ENCODE peak calls at places on chromosomes 2 and 18, in ten cellular contexts. One of them, this sample, is unnamed.

GRCh38 chr2:102753563-102754159 is 8.2 kb upstream of the TMEM182 start:
- DNase-seq in midbrain: peak
- DNase-seq in stimulated activated CD8-positive, alpha-beta memory T cell treated with anti-CD3 and anti-CD28 coated beads, Interleukin-7, amount 100 ng/mL, for 48 hours: no peak
- DNase-seq in germinal center: peak
- DNase-seq in activated naive CD8-positive, alpha-beta T cell treated with anti-CD3 and anti-CD28 coated beads, Interleukin-2, amount 50 U/mL, for 24 hours: peak
- DNase-seq in stimulated activated CD4-positive, alpha-beta T cell treated with anti-CD3 and anti-CD28 coated beads, Interleukin-12 subunit alpha, Interleukin-12 subunit beta, amount 100 ng/mL, for 48 hours: no peak
- DNase-seq in NCI-H1092 treated with DMSO at 0.1 percent for 48 hours: peak
- DNase-seq in brain microvascular endothelial cell: peak
- DNase-seq in substantia nigra: no peak
- DNase-seq in hypothalamus: no peak
- DNase-seq in this sample: no peak

GRCh38 chr18:7414459-7414858 is 152.7 kb upstream of the PTPRM start:
- DNase-seq in midbrain: no peak
- DNase-seq in stimulated activated CD8-positive, alpha-beta memory T cell treated with anti-CD3 and anti-CD28 coated beads, Interleukin-7, amount 100 ng/mL, for 48 hours: no peak
- DNase-seq in germinal center: no peak
- DNase-seq in activated naive CD8-positive, alpha-beta T cell treated with anti-CD3 and anti-CD28 coated beads, Interleukin-2, amount 50 U/mL, for 24 hours: no peak
- DNase-seq in stimulated activated CD4-positive, alpha-beta T cell treated with anti-CD3 and anti-CD28 coated beads, Interleukin-12 subunit alpha, Interleukin-12 subunit beta, amount 100 ng/mL, for 48 hours: no peak
- DNase-seq in NCI-H1092 treated with DMSO at 0.1 percent for 48 hours: no peak
- DNase-seq in brain microvascular endothelial cell: peak
- DNase-seq in substantia nigra: no peak
- DNase-seq in hypothalamus: no peak
- DNase-seq in this sample: no peak

GRCh38 chr2:213640742-213641425 is 356.6 kb downstream of the SPAG16 start:
- DNase-seq in midbrain: no peak
- DNase-seq in stimulated activated CD8-positive, alpha-beta memory T cell treated with anti-CD3 and anti-CD28 coated beads, Interleukin-7, amount 100 ng/mL, for 48 hours: no peak
- DNase-seq in germinal center: no peak
- DNase-seq in activated naive CD8-positive, alpha-beta T cell treated with anti-CD3 and anti-CD28 coated beads, Interleukin-2, amount 50 U/mL, for 24 hours: no peak
- DNase-seq in stimulated activated CD4-positive, alpha-beta T cell treated with anti-CD3 and anti-CD28 coated beads, Interleukin-12 subunit alpha, Interleukin-12 subunit beta, amount 100 ng/mL, for 48 hours: no peak
- DNase-seq in NCI-H1092 treated with DMSO at 0.1 percent for 48 hours: no peak
- DNase-seq in brain microvascular endothelial cell: no peak
- DNase-seq in substantia nigra: no peak
- DNase-seq in hypothalamus: no peak
- DNase-seq in this sample: no peak

GRCh38 chr18:62812891-62813290 is 97.5 kb downstream of the PHLPP1 start:
- DNase-seq in midbrain: no peak
- DNase-seq in stimulated activated CD8-positive, alpha-beta memory T cell treated with anti-CD3 and anti-CD28 coated beads, Interleukin-7, amount 100 ng/mL, for 48 hours: no peak
- DNase-seq in germinal center: no peak
- DNase-seq in activated naive CD8-positive, alpha-beta T cell treated with anti-CD3 and anti-CD28 coated beads, Interleukin-2, amount 50 U/mL, for 24 hours: no peak
- DNase-seq in stimulated activated CD4-positive, alpha-beta T cell treated with anti-CD3 and anti-CD28 coated beads, Interleukin-12 subunit alpha, Interleukin-12 subunit beta, amount 100 ng/mL, for 48 hours: no peak
- DNase-seq in NCI-H1092 treated with DMSO at 0.1 percent for 48 hours: no peak
- DNase-seq in brain microvascular endothelial cell: no peak
- DNase-seq in substantia nigra: no peak
- DNase-seq in hypothalamus: no peak
- DNase-seq in this sample: no peak

GRCh38 chr2:214019973-214020345 is 390.9 kb upstream of the VWC2L start:
- DNase-seq in midbrain: no peak
- DNase-seq in stimulated activated CD8-positive, alpha-beta memory T cell treated with anti-CD3 and anti-CD28 coated beads, Interleukin-7, amount 100 ng/mL, for 48 hours: no peak
- DNase-seq in germinal center: no peak
- DNase-seq in activated naive CD8-positive, alpha-beta T cell treated with anti-CD3 and anti-CD28 coated beads, Interleukin-2, amount 50 U/mL, for 24 hours: no peak
- DNase-seq in stimulated activated CD4-positive, alpha-beta T cell treated with anti-CD3 and anti-CD28 coated beads, Interleukin-12 subunit alpha, Interleukin-12 subunit beta, amount 100 ng/mL, for 48 hours: no peak
- DNase-seq in NCI-H1092 treated with DMSO at 0.1 percent for 48 hours: no peak
- DNase-seq in brain microvascular endothelial cell: peak
- DNase-seq in substantia nigra: no peak
- DNase-seq in hypothalamus: no peak
- DNase-seq in this sample: no peak

GRCh38 chr2:2464095-2464494 is 133.0 kb upstream of the MYT1L start:
- DNase-seq in midbrain: no peak
- DNase-seq in stimulated activated CD8-positive, alpha-beta memory T cell treated with anti-CD3 and anti-CD28 coated beads, Interleukin-7, amount 100 ng/mL, for 48 hours: no peak
- DNase-seq in germinal center: no peak
- DNase-seq in activated naive CD8-positive, alpha-beta T cell treated with anti-CD3 and anti-CD28 coated beads, Interleukin-2, amount 50 U/mL, for 24 hours: no peak
- DNase-seq in stimulated activated CD4-positive, alpha-beta T cell treated with anti-CD3 and anti-CD28 coated beads, Interleukin-12 subunit alpha, Interleukin-12 subunit beta, amount 100 ng/mL, for 48 hours: no peak
- DNase-seq in NCI-H1092 treated with DMSO at 0.1 percent for 48 hours: no peak
- DNase-seq in brain microvascular endothelial cell: no peak
- DNase-seq in substantia nigra: no peak
- DNase-seq in hypothalamus: no peak
- DNase-seq in this sample: no peak

GRCh38 chr2:187483537-187483936 is 35.5 kb upstream of the CALCRL start:
- DNase-seq in midbrain: no peak
- DNase-seq in stimulated activated CD8-positive, alpha-beta memory T cell treated with anti-CD3 and anti-CD28 coated beads, Interleukin-7, amount 100 ng/mL, for 48 hours: no peak
- DNase-seq in germinal center: no peak
- DNase-seq in activated naive CD8-positive, alpha-beta T cell treated with anti-CD3 and anti-CD28 coated beads, Interleukin-2, amount 50 U/mL, for 24 hours: no peak
- DNase-seq in stimulated activated CD4-positive, alpha-beta T cell treated with anti-CD3 and anti-CD28 coated beads, Interleukin-12 subunit alpha, Interleukin-12 subunit beta, amount 100 ng/mL, for 48 hours: no peak
- DNase-seq in NCI-H1092 treated with DMSO at 0.1 percent for 48 hours: no peak
- DNase-seq in brain microvascular endothelial cell: no peak
- DNase-seq in substantia nigra: no peak
- DNase-seq in hypothalamus: no peak
- DNase-seq in this sample: no peak

GRCh38 chr18:5585653-5586052 is 41.9 kb upstream of the EPB41L3 start:
- DNase-seq in midbrain: no peak
- DNase-seq in stimulated activated CD8-positive, alpha-beta memory T cell treated with anti-CD3 and anti-CD28 coated beads, Interleukin-7, amount 100 ng/mL, for 48 hours: no peak
- DNase-seq in germinal center: no peak
- DNase-seq in activated naive CD8-positive, alpha-beta T cell treated with anti-CD3 and anti-CD28 coated beads, Interleukin-2, amount 50 U/mL, for 24 hours: no peak
- DNase-seq in stimulated activated CD4-positive, alpha-beta T cell treated with anti-CD3 and anti-CD28 coated beads, Interleukin-12 subunit alpha, Interleukin-12 subunit beta, amount 100 ng/mL, for 48 hours: no peak
- DNase-seq in NCI-H1092 treated with DMSO at 0.1 percent for 48 hours: no peak
- DNase-seq in brain microvascular endothelial cell: no peak
- DNase-seq in substantia nigra: no peak
- DNase-seq in hypothalamus: no peak
- DNase-seq in this sample: no peak

GRCh38 chr2:134466141-134466540 is 212.3 kb downstream of the MGAT5 start:
- DNase-seq in midbrain: no peak
- DNase-seq in stimulated activated CD8-positive, alpha-beta memory T cell treated with anti-CD3 and anti-CD28 coated beads, Interleukin-7, amount 100 ng/mL, for 48 hours: no peak
- DNase-seq in germinal center: no peak
- DNase-seq in activated naive CD8-positive, alpha-beta T cell treated with anti-CD3 and anti-CD28 coated beads, Interleukin-2, amount 50 U/mL, for 24 hours: peak
- DNase-seq in stimulated activated CD4-positive, alpha-beta T cell treated with anti-CD3 and anti-CD28 coated beads, Interleukin-12 subunit alpha, Interleukin-12 subunit beta, amount 100 ng/mL, for 48 hours: no peak
- DNase-seq in NCI-H1092 treated with DMSO at 0.1 percent for 48 hours: peak
- DNase-seq in brain microvascular endothelial cell: no peak
- DNase-seq in substantia nigra: no peak
- DNase-seq in hypothalamus: no peak
- DNase-seq in this sample: no peak

GRCh38 chr2:196718796-196719564 is 79.5 kb downstream of the CCDC150 start:
- DNase-seq in midbrain: no peak
- DNase-seq in stimulated activated CD8-positive, alpha-beta memory T cell treated with anti-CD3 and anti-CD28 coated beads, Interleukin-7, amount 100 ng/mL, for 48 hours: no peak
- DNase-seq in germinal center: no peak
- DNase-seq in activated naive CD8-positive, alpha-beta T cell treated with anti-CD3 and anti-CD28 coated beads, Interleukin-2, amount 50 U/mL, for 24 hours: no peak
- DNase-seq in stimulated activated CD4-positive, alpha-beta T cell treated with anti-CD3 and anti-CD28 coated beads, Interleukin-12 subunit alpha, Interleukin-12 subunit beta, amount 100 ng/mL, for 48 hours: no peak
- DNase-seq in NCI-H1092 treated with DMSO at 0.1 percent for 48 hours: no peak
- DNase-seq in brain microvascular endothelial cell: peak
- DNase-seq in substantia nigra: no peak
- DNase-seq in hypothalamus: no peak
- DNase-seq in this sample: no peak

This sample was measured in activated T-cell treated with anti-CD3 and anti-CD28 coated beads, Interleukin-2, amount 50 U/mL, for 24 hours.